ENCODE peak calls at places on chromosome 21, in five cellular contexts. E is neural crest cell; D is fibroblast of the conjunctiva; T is H54; X is stimulated activated CD4-positive, alpha-beta T cell treated with anti-CD3 and anti-CD28 coated beads, Interleukin-2, amount 100 ng/mL, for 48 hours. Q is an unnamed sample.
A peak's percentile ranks its signal among the peaks of the same experiment; 100 is the strongest.

GRCh38 chr21:35377505-35378090 is 328.5 kb upstream of the RUNX1 start:
- DNase-seq in E (no peak), D (no peak), T (no peak), X (no peak), Q (no peak)

GRCh38 chr21:45465105-45465504 is 60.1 kb downstream of the COL18A1 start:
- DNase-seq in E (no peak), D (no peak), T (no peak), X (no peak), Q (no peak)

GRCh38 chr21:43782741-43783700 is 6.4 kb upstream of the RRP1 start:
- DNase-seq in E (no peak), D (no peak), T (no peak), X (no peak), Q (no peak)

GRCh38 chr21:19908386-19908785 is 1089.8 kb upstream of the NCAM2 start:
- DNase-seq in E (no peak), D (no peak), T (no peak), X (no peak), Q (no peak)

GRCh38 chr21:25934771-25935224 is 200.0 kb downstream of the GABPA start:
- DNase-seq in E (no peak), D (peak; percentile 74), T (peak; percentile 78), X (no peak), Q (peak; percentile 57)

GRCh38 chr21:41868062-41868710 is 11.0 kb downstream of the PRDM15 start:
- DNase-seq in E (no peak), D (peak; percentile 32), T (no peak), X (no peak), Q (no peak)

GRCh38 chr21:33898546-33898945 is 17.1 kb downstream of the ATP5PO start:
- DNase-seq in E (no peak), D (no peak), T (no peak), X (no peak), Q (no peak)

GRCh38 chr21:39556176-39556575 is 56.6 kb upstream of the B3GALT5 start:
- DNase-seq in E (peak; percentile 56), D (no peak), T (no peak), X (no peak), Q (no peak)

GRCh38 chr21:16945580-16945979 is 567.3 kb upstream of the CXADR start:
- DNase-seq in E (no peak), D (peak; percentile 2), T (no peak), X (no peak), Q (no peak)

GRCh38 chr21:42388740-42389448 is 7.0 kb downstream of the TMPRSS3 start:
- DNase-seq in E (no peak), D (no peak), T (no peak), X (no peak), Q (no peak)

GRCh38 chr21:29299906-29300546 is 1.3 kb downstream of the BACH1 start:
- DNase-seq in E (no peak), D (peak; percentile 92), T (peak; percentile 76), X (peak; percentile 22), Q (peak; percentile 67)

GRCh38 chr21:36846624-36847023 is 119.8 kb downstream of the HLCS start:
- DNase-seq in E (no peak), D (no peak), T (no peak), X (no peak), Q (no peak)

GRCh38 chr21:14877581-14878228 is 187.1 kb downstream of the NRIP1 start:
- DNase-seq in E (no peak), D (no peak), T (no peak), X (no peak), Q (peak; percentile 10)

GRCh38 chr21:26210614-26211013 is 40.0 kb upstream of the APP start:
- DNase-seq in E (no peak), D (no peak), T (no peak), X (no peak), Q (no peak)

GRCh38 chr21:35328856-35329455 is 279.9 kb upstream of the RUNX1 start:
- DNase-seq in E (no peak), D (no peak), T (no peak), X (no peak), Q (no peak)

GRCh38 chr21:17359781-17360180 is 153.1 kb upstream of the CXADR start:
- DNase-seq in E (no peak), D (no peak), T (no peak), X (no peak), Q (no peak)

GRCh38 chr21:37787456-37787855 is 128.8 kb downstream of the KCNJ6 start:
- DNase-seq in E (no peak), D (peak; percentile 39), T (peak; percentile 31), X (no peak), Q (no peak)

GRCh38 chr21:46111857-46112730 is 14.2 kb downstream of the COL6A2 start:
- DNase-seq in E (no peak), D (no peak), T (no peak), X (no peak), Q (no peak)

GRCh38 chr21:28421716-28422480 is 570.8 kb downstream of the LTN1 start:
- DNase-seq in E (no peak), D (peak; percentile 97), T (no peak), X (no peak), Q (no peak)

GRCh38 chr21:31233711-31234110 is 110.3 kb downstream of the TIAM1 start:
- DNase-seq in E (no peak), D (no peak), T (no peak), X (no peak), Q (no peak)

GRCh38 chr21:42080788-42081083 is 9.6 kb downstream of the UMODL1 start:
- DNase-seq in E (no peak), D (peak; percentile 61), T (no peak), X (no peak), Q (no peak)

GRCh38 chr21:17708541-17709265 is 96.0 kb upstream of the BTG3 start:
- DNase-seq in E (no peak), D (no peak), T (no peak), X (no peak), Q (no peak)

GRCh38 chr21:39180429-39181019 is 2.7 kb downstream of the PSMG1 start:
- DNase-seq in E (no peak), D (no peak), T (no peak), X (no peak), Q (no peak)

GRCh38 chr21:23003951-23004350 is 2005.7 kb downstream of the NCAM2 start:
- DNase-seq in E (no peak), D (no peak), T (no peak), X (no peak), Q (no peak)

GRCh38 chr21:15430577-15430976 is 299.2 kb upstream of the USP25 start:
- DNase-seq in E (no peak), D (no peak), T (no peak), X (no peak), Q (no peak)

GRCh38 chr21:36769051-36769867 is 70.3 kb downstream of the SIM2 start:
- DNase-seq in E (no peak), D (no peak), T (no peak), X (no peak), Q (no peak)

GRCh38 chr21:34191876-34192275 is 118.5 kb downstream of the MRPS6 start:
- DNase-seq in E (no peak), D (no peak), T (no peak), X (no peak), Q (no peak)